ENCODE peak calls at places on chromosomes 16 and 17, in nine cellular contexts. One of them, this sample, is unnamed.

GRCh38 chr17:28712037-28712704 is 483 bp upstream of the PROCA1 start:
- DNase-seq in hepatocyte: peak; percentile 57
- DNase-seq in fibroblast of lung: no peak
- DNase-seq in prostate gland: no peak
- DNase-seq in heart left ventricle: peak; percentile 83
- DNase-seq in WERI-Rb-1: no peak
- DNase-seq in aorta: peak; percentile 84
- DNase-seq in ascending aorta: peak; percentile 76
- DNase-seq in neuronal stem cell: no peak
- DNase-seq in this sample: peak; percentile 34

GRCh38 chr16:27671410-27671809 is 121.5 kb downstream of the KATNIP start:
- DNase-seq in hepatocyte: no peak
- DNase-seq in fibroblast of lung: no peak
- DNase-seq in prostate gland: no peak
- DNase-seq in heart left ventricle: no peak
- DNase-seq in WERI-Rb-1: no peak
- DNase-seq in aorta: no peak
- DNase-seq in ascending aorta: no peak
- DNase-seq in neuronal stem cell: no peak
- DNase-seq in this sample: no peak

GRCh38 chr17:41663451-41664171 is 25.1 kb upstream of the EIF1 start:
- DNase-seq in hepatocyte: no peak
- DNase-seq in fibroblast of lung: no peak
- DNase-seq in prostate gland: no peak
- DNase-seq in heart left ventricle: peak; percentile 11
- DNase-seq in WERI-Rb-1: no peak
- DNase-seq in aorta: no peak
- DNase-seq in ascending aorta: no peak
- DNase-seq in neuronal stem cell: no peak
- DNase-seq in this sample: no peak

GRCh38 chr16:76201385-76201784 is 75.8 kb upstream of the CNTNAP4 start:
- DNase-seq in hepatocyte: no peak
- DNase-seq in fibroblast of lung: no peak
- DNase-seq in prostate gland: no peak
- DNase-seq in heart left ventricle: no peak
- DNase-seq in WERI-Rb-1: no peak
- DNase-seq in aorta: no peak
- DNase-seq in ascending aorta: no peak
- DNase-seq in neuronal stem cell: no peak
- DNase-seq in this sample: no peak

GRCh38 chr16:14013571-14014283 is 57.4 kb upstream of the MRTFB start:
- DNase-seq in hepatocyte: peak; percentile 18
- DNase-seq in fibroblast of lung: peak; percentile 99
- DNase-seq in prostate gland: no peak
- DNase-seq in heart left ventricle: no peak
- DNase-seq in WERI-Rb-1: no peak
- DNase-seq in aorta: no peak
- DNase-seq in ascending aorta: peak; percentile 74
- DNase-seq in neuronal stem cell: no peak
- DNase-seq in this sample: peak; percentile 49

GRCh38 chr16:68790130-68790761 is 53.1 kb upstream of the TANGO6 start:
- DNase-seq in hepatocyte: peak; percentile 57
- DNase-seq in fibroblast of lung: peak; percentile 72
- DNase-seq in prostate gland: peak; percentile 75
- DNase-seq in heart left ventricle: no peak
- DNase-seq in WERI-Rb-1: no peak
- DNase-seq in aorta: no peak
- DNase-seq in ascending aorta: no peak
- DNase-seq in neuronal stem cell: no peak
- DNase-seq in this sample: peak; percentile 24

GRCh38 chr17:75625813-75626486 is 7.3 kb upstream of the SMIM5 start:
- DNase-seq in hepatocyte: peak; percentile 70
- DNase-seq in fibroblast of lung: peak; percentile 5
- DNase-seq in prostate gland: no peak
- DNase-seq in heart left ventricle: peak; percentile 58
- DNase-seq in WERI-Rb-1: peak; percentile 94
- DNase-seq in aorta: no peak
- DNase-seq in ascending aorta: no peak
- DNase-seq in neuronal stem cell: peak; percentile 35
- DNase-seq in this sample: no peak

GRCh38 chr17:19991252-19991885 is 13.7 kb upstream of the AKAP10 start:
- DNase-seq in hepatocyte: no peak
- DNase-seq in fibroblast of lung: no peak
- DNase-seq in prostate gland: no peak
- DNase-seq in heart left ventricle: no peak
- DNase-seq in WERI-Rb-1: no peak
- DNase-seq in aorta: no peak
- DNase-seq in ascending aorta: no peak
- DNase-seq in neuronal stem cell: no peak
- DNase-seq in this sample: no peak

GRCh38 chr17:35963663-35964062 is 17.6 kb downstream of the CCL16 start:
- DNase-seq in hepatocyte: no peak
- DNase-seq in fibroblast of lung: no peak
- DNase-seq in prostate gland: no peak
- DNase-seq in heart left ventricle: no peak
- DNase-seq in WERI-Rb-1: no peak
- DNase-seq in aorta: no peak
- DNase-seq in ascending aorta: no peak
- DNase-seq in neuronal stem cell: no peak
- DNase-seq in this sample: no peak

GRCh38 chr17:80295146-80295545 is 34.5 kb downstream of the RNF213 start:
- DNase-seq in hepatocyte: no peak
- DNase-seq in fibroblast of lung: no peak
- DNase-seq in prostate gland: no peak
- DNase-seq in heart left ventricle: no peak
- DNase-seq in WERI-Rb-1: no peak
- DNase-seq in aorta: no peak
- DNase-seq in ascending aorta: no peak
- DNase-seq in neuronal stem cell: no peak
- DNase-seq in this sample: no peak

GRCh38 chr17:31825961-31826691 is 32.9 kb downstream of the COPRS start:
- DNase-seq in hepatocyte: peak; percentile 27
- DNase-seq in fibroblast of lung: no peak
- DNase-seq in prostate gland: no peak
- DNase-seq in heart left ventricle: no peak
- DNase-seq in WERI-Rb-1: no peak
- DNase-seq in aorta: peak; percentile 78
- DNase-seq in ascending aorta: peak; percentile 84
- DNase-seq in neuronal stem cell: no peak
- DNase-seq in this sample: no peak

GRCh38 chr17:75067856-75068255 is 19.9 kb upstream of the SLC16A5 start:
- DNase-seq in hepatocyte: no peak
- DNase-seq in fibroblast of lung: no peak
- DNase-seq in prostate gland: no peak
- DNase-seq in heart left ventricle: no peak
- DNase-seq in WERI-Rb-1: no peak
- DNase-seq in aorta: peak; percentile 41
- DNase-seq in ascending aorta: no peak
- DNase-seq in neuronal stem cell: no peak
- DNase-seq in this sample: no peak

GRCh38 chr17:56592487-56593072 is 919 bp upstream of the NOG start:
- DNase-seq in hepatocyte: peak; percentile 82
- DNase-seq in fibroblast of lung: peak; percentile 53
- DNase-seq in prostate gland: peak; percentile 25
- DNase-seq in heart left ventricle: peak; percentile 86
- DNase-seq in WERI-Rb-1: peak; percentile 61
- DNase-seq in aorta: peak; percentile 87
- DNase-seq in ascending aorta: peak; percentile 71
- DNase-seq in neuronal stem cell: peak; percentile 87
- DNase-seq in this sample: peak; percentile 18

GRCh38 chr17:29615048-29615385 is 7.7 kb downstream of the CORO6 start:
- DNase-seq in hepatocyte: no peak
- DNase-seq in fibroblast of lung: peak; percentile 36
- DNase-seq in prostate gland: no peak
- DNase-seq in heart left ventricle: no peak
- DNase-seq in WERI-Rb-1: no peak
- DNase-seq in aorta: no peak
- DNase-seq in ascending aorta: peak; percentile 75
- DNase-seq in neuronal stem cell: no peak
- DNase-seq in this sample: no peak

GRCh38 chr16:2757344-2757743 is 4.9 kb downstream of the SRRM2 start:
- DNase-seq in hepatocyte: no peak
- DNase-seq in fibroblast of lung: no peak
- DNase-seq in prostate gland: no peak
- DNase-seq in heart left ventricle: no peak
- DNase-seq in WERI-Rb-1: no peak
- DNase-seq in aorta: no peak
- DNase-seq in ascending aorta: no peak
- DNase-seq in neuronal stem cell: no peak
- DNase-seq in this sample: no peak
- H3K4me3 ChIP-seq in hepatocyte: no peak overlapping the region
- H3K4me3 ChIP-seq in fibroblast of lung: no peak overlapping the region
- H3K4me3 ChIP-seq in prostate gland: no peak overlapping the region
- H3K4me3 ChIP-seq in heart left ventricle: no peak overlapping the region
- H3K4me3 ChIP-seq in WERI-Rb-1: no peak overlapping the region
- H3K4me3 ChIP-seq in aorta: no peak overlapping the region
- H3K4me3 ChIP-seq in ascending aorta: no peak overlapping the region
- H3K4me3 ChIP-seq in neuronal stem cell: no peak overlapping the region
- H3K4me3 ChIP-seq in this sample: no peak overlapping the region

GRCh38 chr16:10911267-10911666 is 31.0 kb downstream of the DEXI start:
- DNase-seq in hepatocyte: no peak
- DNase-seq in fibroblast of lung: no peak
- DNase-seq in prostate gland: no peak
- DNase-seq in heart left ventricle: no peak
- DNase-seq in WERI-Rb-1: no peak
- DNase-seq in aorta: no peak
- DNase-seq in ascending aorta: no peak
- DNase-seq in neuronal stem cell: no peak
- DNase-seq in this sample: no peak
- H3K27ac ChIP-seq in hepatocyte: no peak overlapping the region
- H3K27ac ChIP-seq in fibroblast of lung: no peak overlapping the region
- H3K27ac ChIP-seq in prostate gland: no peak overlapping the region
- H3K27ac ChIP-seq in heart left ventricle: no peak overlapping the region
- H3K27ac ChIP-seq in WERI-Rb-1: no peak overlapping the region
- H3K27ac ChIP-seq in aorta: no peak overlapping the region
- H3K27ac ChIP-seq in ascending aorta: no peak overlapping the region
- H3K27ac ChIP-seq in neuronal stem cell: no peak overlapping the region
- H3K27ac ChIP-seq in this sample: no peak overlapping the region

GRCh38 chr17:68599873-68600122 is 1.4 kb downstream of the FAM20A start:
- DNase-seq in hepatocyte: no peak
- DNase-seq in fibroblast of lung: no peak
- DNase-seq in prostate gland: no peak
- DNase-seq in heart left ventricle: no peak
- DNase-seq in WERI-Rb-1: no peak
- DNase-seq in aorta: no peak
- DNase-seq in ascending aorta: no peak
- DNase-seq in neuronal stem cell: no peak
- DNase-seq in this sample: no peak
- H3K27me3 ChIP-seq in hepatocyte: peaks cover 6% of the 10 kb centered on the region
- H3K27me3 ChIP-seq in fibroblast of lung: peaks cover 16% of the 10 kb centered on the region
- H3K27me3 ChIP-seq in prostate gland: peaks cover 10% of the 10 kb centered on the region
- H3K27me3 ChIP-seq in heart left ventricle: no peaks in the 10 kb centered on the region
- H3K27me3 ChIP-seq in WERI-Rb-1: peaks cover 24% of the 10 kb centered on the region
- H3K27me3 ChIP-seq in aorta: no peaks in the 10 kb centered on the region
- H3K27me3 ChIP-seq in ascending aorta: no peaks in the 10 kb centered on the region
- H3K27me3 ChIP-seq in neuronal stem cell: peaks cover 27% of the 10 kb centered on the region
- H3K27me3 ChIP-seq in this sample: no peaks in the 10 kb centered on the region

GRCh38 chr16:31135535-31136286 is at the start of gene PRSS8:
- DNase-seq in hepatocyte: peak; percentile 90
- DNase-seq in fibroblast of lung: no peak
- DNase-seq in prostate gland: peak; percentile 92
- DNase-seq in heart left ventricle: no peak
- DNase-seq in WERI-Rb-1: peak; percentile 76
- DNase-seq in aorta: no peak
- DNase-seq in ascending aorta: no peak
- DNase-seq in neuronal stem cell: no peak
- DNase-seq in this sample: no peak
- H3K4me3 ChIP-seq in hepatocyte: peak within 1 kb of the TSS; percentile 83
- H3K4me3 ChIP-seq in fibroblast of lung: no peak within 1 kb of the TSS
- H3K4me3 ChIP-seq in prostate gland: peak within 1 kb of the TSS; percentile 62
- H3K4me3 ChIP-seq in heart left ventricle: no peak within 1 kb of the TSS
- H3K4me3 ChIP-seq in WERI-Rb-1: peak within 1 kb of the TSS; percentile 55
- H3K4me3 ChIP-seq in aorta: no peak within 1 kb of the TSS
- H3K4me3 ChIP-seq in ascending aorta: no peak within 1 kb of the TSS
- H3K4me3 ChIP-seq in neuronal stem cell: peak within 1 kb of the TSS; percentile 36
- H3K4me3 ChIP-seq in this sample: no peak within 1 kb of the TSS

GRCh38 chr16:1508494-1509167 is 15.5 kb downstream of the TELO2 start:
- DNase-seq in hepatocyte: no peak
- DNase-seq in fibroblast of lung: no peak
- DNase-seq in prostate gland: no peak
- DNase-seq in heart left ventricle: peak; percentile 49
- DNase-seq in WERI-Rb-1: no peak
- DNase-seq in aorta: no peak
- DNase-seq in ascending aorta: no peak
- DNase-seq in neuronal stem cell: no peak
- DNase-seq in this sample: no peak
- H3K27ac ChIP-seq in hepatocyte: no peak overlapping the region
- H3K27ac ChIP-seq in fibroblast of lung: no peak overlapping the region
- H3K27ac ChIP-seq in prostate gland: no peak overlapping the region
- H3K27ac ChIP-seq in heart left ventricle: peak overlapping the region; percentile 94
- H3K27ac ChIP-seq in WERI-Rb-1: no peak overlapping the region
- H3K27ac ChIP-seq in aorta: no peak overlapping the region
- H3K27ac ChIP-seq in ascending aorta: peak overlapping the region; percentile 92
- H3K27ac ChIP-seq in neuronal stem cell: no peak overlapping the region
- H3K27ac ChIP-seq in this sample: no peak overlapping the region